ENCODE peak calls at places on chromosomes 16 and 17, in seven cellular contexts. One of them, this sample, is unnamed. For H3K4me1 and H3K36me3, the result is how much of the 10 kb centered on the place peaks cover.

GRCh38 chr17:17305282-17305801 is 2.2 kb downstream of the NT5M start:
- DNase-seq in naive thymus-derived CD4-positive, alpha-beta T cell: peak
- DNase-seq in aorta: peak
- DNase-seq in upper lobe of right lung: no peak
- DNase-seq in body of pancreas: no peak
- DNase-seq in CD8-positive, alpha-beta T cell: peak
- DNase-seq in neuronal stem cell: no peak
- DNase-seq in this sample: peak

GRCh38 chr17:45346255-45347015 is 29.6 kb upstream of the MAP3K14 start:
- DNase-seq in upper lobe of right lung: peak
- DNase-seq in CD8-positive, alpha-beta T cell: no peak
- DNase-seq in naive thymus-derived CD4-positive, alpha-beta T cell: no peak
- DNase-seq in neuronal stem cell: no peak
- DNase-seq in aorta: no peak
- DNase-seq in body of pancreas: no peak
- DNase-seq in this sample: no peak

GRCh38 chr16:11670171-11671131 is 2.2 kb downstream of the SNN start:
- DNase-seq in CD8-positive, alpha-beta T cell: no peak
- DNase-seq in naive thymus-derived CD4-positive, alpha-beta T cell: peak
- DNase-seq in aorta: peak
- DNase-seq in upper lobe of right lung: no peak
- DNase-seq in neuronal stem cell: no peak
- DNase-seq in body of pancreas: peak
- DNase-seq in this sample: peak

GRCh38 chr17:43411820-43412529 is 13.2 kb downstream of the ARL4D start:
- DNase-seq in naive thymus-derived CD4-positive, alpha-beta T cell: no peak
- DNase-seq in body of pancreas: no peak
- DNase-seq in aorta: no peak
- DNase-seq in neuronal stem cell: no peak
- DNase-seq in CD8-positive, alpha-beta T cell: no peak
- DNase-seq in upper lobe of right lung: no peak
- DNase-seq in this sample: no peak

GRCh38 chr16:87308826-87309225 is 8.4 kb downstream of the C16orf95 start:
- DNase-seq in naive thymus-derived CD4-positive, alpha-beta T cell: no peak
- DNase-seq in body of pancreas: no peak
- DNase-seq in upper lobe of right lung: no peak
- DNase-seq in CD8-positive, alpha-beta T cell: no peak
- DNase-seq in aorta: no peak
- DNase-seq in neuronal stem cell: no peak
- DNase-seq in this sample: peak

GRCh38 chr17:9038380-9038779 is 17.1 kb downstream of the NTN1 start:
- DNase-seq in neuronal stem cell: no peak
- DNase-seq in aorta: no peak
- DNase-seq in naive thymus-derived CD4-positive, alpha-beta T cell: no peak
- DNase-seq in body of pancreas: no peak
- DNase-seq in upper lobe of right lung: no peak
- DNase-seq in CD8-positive, alpha-beta T cell: no peak
- DNase-seq in this sample: no peak

GRCh38 chr16:89435051-89435450 is 55.3 kb downstream of the ANKRD11 start:
- DNase-seq in body of pancreas: no peak
- DNase-seq in naive thymus-derived CD4-positive, alpha-beta T cell: no peak
- DNase-seq in aorta: no peak
- DNase-seq in CD8-positive, alpha-beta T cell: no peak
- DNase-seq in neuronal stem cell: no peak
- DNase-seq in upper lobe of right lung: no peak
- DNase-seq in this sample: no peak

GRCh38 chr17:45628019-45628418 is 137.5 kb upstream of the PLEKHM1 start:
- DNase-seq in CD8-positive, alpha-beta T cell: no peak
- DNase-seq in neuronal stem cell: no peak
- DNase-seq in aorta: no peak
- DNase-seq in upper lobe of right lung: no peak
- DNase-seq in naive thymus-derived CD4-positive, alpha-beta T cell: no peak
- DNase-seq in body of pancreas: no peak
- DNase-seq in this sample: no peak

GRCh38 chr16:30740364-30741251 is 7.6 kb upstream of the PHKG2 start:
- DNase-seq in naive thymus-derived CD4-positive, alpha-beta T cell: no peak
- DNase-seq in body of pancreas: peak
- DNase-seq in aorta: peak
- DNase-seq in upper lobe of right lung: peak
- DNase-seq in neuronal stem cell: no peak
- DNase-seq in CD8-positive, alpha-beta T cell: no peak
- DNase-seq in this sample: no peak

GRCh38 chr17:2035549-2036490 is 5.9 kb downstream of the DPH1 start:
- DNase-seq in neuronal stem cell: no peak
- DNase-seq in upper lobe of right lung: no peak
- DNase-seq in naive thymus-derived CD4-positive, alpha-beta T cell: no peak
- DNase-seq in body of pancreas: no peak
- DNase-seq in CD8-positive, alpha-beta T cell: no peak
- DNase-seq in aorta: no peak
- DNase-seq in this sample: no peak

GRCh38 chr17:8470447-8471047 is 34.9 kb downstream of the NDEL1 start:
- DNase-seq in neuronal stem cell: no peak
- DNase-seq in upper lobe of right lung: no peak
- DNase-seq in CD8-positive, alpha-beta T cell: no peak
- DNase-seq in naive thymus-derived CD4-positive, alpha-beta T cell: no peak
- DNase-seq in body of pancreas: peak
- DNase-seq in aorta: peak
- DNase-seq in this sample: no peak

GRCh38 chr17:75755990-75756389 is 9.0 kb downstream of the GALK1 start:
- DNase-seq in neuronal stem cell: no peak
- DNase-seq in naive thymus-derived CD4-positive, alpha-beta T cell: no peak
- DNase-seq in CD8-positive, alpha-beta T cell: no peak
- DNase-seq in body of pancreas: no peak
- DNase-seq in upper lobe of right lung: no peak
- DNase-seq in aorta: no peak
- DNase-seq in this sample: no peak

DNA sequence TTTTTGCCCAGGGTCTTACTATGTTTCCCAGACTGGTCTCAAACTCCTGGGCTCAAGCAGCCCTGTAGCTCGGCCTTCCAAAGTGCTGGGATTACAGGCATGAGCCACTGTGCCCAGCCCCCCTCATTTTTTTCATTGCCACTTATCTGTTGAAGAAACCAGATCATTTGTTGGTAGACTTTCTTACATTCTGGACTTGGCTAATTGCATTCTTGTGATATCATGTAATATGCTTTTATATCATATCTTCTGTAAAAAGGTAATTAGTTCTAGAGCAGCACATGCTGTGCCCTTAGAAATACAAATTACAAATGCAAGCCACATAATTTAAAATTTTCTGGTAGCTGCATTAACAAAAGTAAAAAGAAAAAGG is 53.9 kb downstream of the PPM1E start:
- DNase-seq in body of pancreas: no peak
- DNase-seq in naive thymus-derived CD4-positive, alpha-beta T cell: no peak
- DNase-seq in upper lobe of right lung: no peak
- DNase-seq in aorta: no peak
- DNase-seq in CD8-positive, alpha-beta T cell: no peak
- DNase-seq in neuronal stem cell: no peak
- DNase-seq in this sample: no peak
- H3K27ac ChIP-seq in body of pancreas: no peak
- H3K27ac ChIP-seq in naive thymus-derived CD4-positive, alpha-beta T cell: no peak
- H3K27ac ChIP-seq in upper lobe of right lung: no peak
- H3K27ac ChIP-seq in aorta: no peak
- H3K27ac ChIP-seq in CD8-positive, alpha-beta T cell: no peak
- H3K27ac ChIP-seq in neuronal stem cell: no peak
- H3K27ac ChIP-seq in this sample: no peak

GRCh38 chr16:369275-369865 is 968 bp downstream of the MRPL28 start:
- DNase-seq in body of pancreas: no peak
- DNase-seq in naive thymus-derived CD4-positive, alpha-beta T cell: no peak
- DNase-seq in CD8-positive, alpha-beta T cell: no peak
- DNase-seq in upper lobe of right lung: peak
- DNase-seq in aorta: no peak
- DNase-seq in neuronal stem cell: no peak
- DNase-seq in this sample: no peak

GRCh38 chr16:370980-371728 is 816 bp upstream of the MRPL28 start:
- DNase-seq in body of pancreas: no peak
- DNase-seq in neuronal stem cell: no peak
- DNase-seq in naive thymus-derived CD4-positive, alpha-beta T cell: no peak
- DNase-seq in aorta: no peak
- DNase-seq in upper lobe of right lung: peak
- DNase-seq in CD8-positive, alpha-beta T cell: no peak
- DNase-seq in this sample: no peak

GRCh38 chr16:368388-369158 is 1.8 kb downstream of the MRPL28 start:
- DNase-seq in neuronal stem cell: no peak
- DNase-seq in naive thymus-derived CD4-positive, alpha-beta T cell: no peak
- DNase-seq in CD8-positive, alpha-beta T cell: no peak
- DNase-seq in body of pancreas: no peak
- DNase-seq in aorta: no peak
- DNase-seq in upper lobe of right lung: no peak
- DNase-seq in this sample: no peak

GRCh38 chr16:370443-370842 is at the start of gene MRPL28:
- DNase-seq in aorta: peak
- DNase-seq in upper lobe of right lung: peak
- DNase-seq in neuronal stem cell: peak
- DNase-seq in body of pancreas: peak
- DNase-seq in CD8-positive, alpha-beta T cell: peak
- DNase-seq in naive thymus-derived CD4-positive, alpha-beta T cell: peak
- DNase-seq in this sample: peak

DNA sequence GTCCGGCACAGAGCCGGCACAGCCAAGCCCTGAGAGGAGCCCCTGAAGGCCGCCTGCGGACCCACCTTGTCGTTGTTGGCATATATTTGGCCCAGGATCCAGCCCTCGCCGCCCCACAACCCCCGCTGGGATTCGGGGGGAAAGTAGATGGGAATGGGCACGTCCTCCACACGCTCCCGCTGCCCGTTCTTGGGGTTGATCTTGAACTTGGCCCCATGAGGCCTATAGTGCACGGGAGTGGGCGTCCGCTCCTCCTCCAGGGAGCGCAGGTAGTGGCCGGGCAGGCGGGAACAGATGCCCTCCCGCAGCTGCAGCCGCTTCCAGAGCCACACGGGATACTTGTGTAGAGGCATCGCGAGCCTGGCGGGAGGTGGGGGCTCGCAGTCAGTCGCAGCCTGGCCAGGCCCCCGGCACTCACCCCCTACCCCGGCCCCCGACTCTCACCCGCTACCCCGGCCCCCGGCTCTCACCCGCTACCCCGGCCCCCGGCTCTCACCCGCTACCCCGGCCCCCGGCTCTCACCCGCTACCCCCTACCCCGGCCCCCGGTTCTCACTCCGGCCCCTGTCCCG is 387 bp downstream of the MRPL28 start:
- DNase-seq in naive thymus-derived CD4-positive, alpha-beta T cell: no peak
- DNase-seq in CD8-positive, alpha-beta T cell: no peak
- DNase-seq in upper lobe of right lung: peak
- DNase-seq in aorta: no peak
- DNase-seq in body of pancreas: peak
- DNase-seq in neuronal stem cell: no peak
- DNase-seq in this sample: no peak
- H3K4me1 ChIP-seq in naive thymus-derived CD4-positive, alpha-beta T cell: under half
- H3K4me1 ChIP-seq in CD8-positive, alpha-beta T cell: under half
- H3K4me1 ChIP-seq in upper lobe of right lung: under half
- H3K4me1 ChIP-seq in aorta: under half
- H3K4me1 ChIP-seq in body of pancreas: under half
- H3K4me1 ChIP-seq in neuronal stem cell: under half
- H3K4me1 ChIP-seq in this sample: under half

GRCh38 chr17:5948811-5949210 is 121.4 kb upstream of the WSCD1 start:
- DNase-seq in neuronal stem cell: no peak
- DNase-seq in CD8-positive, alpha-beta T cell: no peak
- DNase-seq in upper lobe of right lung: no peak
- DNase-seq in aorta: no peak
- DNase-seq in body of pancreas: no peak
- DNase-seq in naive thymus-derived CD4-positive, alpha-beta T cell: no peak
- DNase-seq in this sample: no peak

GRCh38 chr17:5950871-5951270 is 119.3 kb upstream of the WSCD1 start:
- DNase-seq in CD8-positive, alpha-beta T cell: no peak
- DNase-seq in naive thymus-derived CD4-positive, alpha-beta T cell: no peak
- DNase-seq in aorta: no peak
- DNase-seq in neuronal stem cell: no peak
- DNase-seq in body of pancreas: no peak
- DNase-seq in upper lobe of right lung: no peak
- DNase-seq in this sample: no peak

GRCh38 chr17:5943991-5944390 is 126.2 kb upstream of the WSCD1 start:
- DNase-seq in upper lobe of right lung: no peak
- DNase-seq in neuronal stem cell: no peak
- DNase-seq in aorta: no peak
- DNase-seq in CD8-positive, alpha-beta T cell: no peak
- DNase-seq in body of pancreas: no peak
- DNase-seq in naive thymus-derived CD4-positive, alpha-beta T cell: no peak
- DNase-seq in this sample: no peak

GRCh38 chr17:5951912-5952311 is 118.3 kb upstream of the WSCD1 start:
- DNase-seq in aorta: no peak
- DNase-seq in body of pancreas: no peak
- DNase-seq in upper lobe of right lung: no peak
- DNase-seq in naive thymus-derived CD4-positive, alpha-beta T cell: no peak
- DNase-seq in neuronal stem cell: no peak
- DNase-seq in CD8-positive, alpha-beta T cell: no peak
- DNase-seq in this sample: no peak

GRCh38 chr17:5947701-5948180 is 122.4 kb upstream of the WSCD1 start:
- DNase-seq in upper lobe of right lung: no peak
- DNase-seq in body of pancreas: no peak
- DNase-seq in aorta: no peak
- DNase-seq in neuronal stem cell: no peak
- DNase-seq in naive thymus-derived CD4-positive, alpha-beta T cell: no peak
- DNase-seq in CD8-positive, alpha-beta T cell: no peak
- DNase-seq in this sample: no peak
- H3K36me3 ChIP-seq in upper lobe of right lung: under half
- H3K36me3 ChIP-seq in body of pancreas: under half
- H3K36me3 ChIP-seq in aorta: under half
- H3K36me3 ChIP-seq in neuronal stem cell: under half
- H3K36me3 ChIP-seq in naive thymus-derived CD4-positive, alpha-beta T cell: under half
- H3K36me3 ChIP-seq in CD8-positive, alpha-beta T cell: under half
- H3K36me3 ChIP-seq in this sample: under half

GRCh38 chr17:28041068-28041843 is 1.2 kb upstream of the NLK start:
- DNase-seq in naive thymus-derived CD4-positive, alpha-beta T cell: peak
- DNase-seq in aorta: peak
- DNase-seq in upper lobe of right lung: peak
- DNase-seq in body of pancreas: peak
- DNase-seq in CD8-positive, alpha-beta T cell: peak
- DNase-seq in neuronal stem cell: peak
- DNase-seq in this sample: peak
- H3K27ac ChIP-seq in naive thymus-derived CD4-positive, alpha-beta T cell: peak
- H3K27ac ChIP-seq in aorta: no peak
- H3K27ac ChIP-seq in upper lobe of right lung: peak
- H3K27ac ChIP-seq in body of pancreas: peak
- H3K27ac ChIP-seq in CD8-positive, alpha-beta T cell: peak
- H3K27ac ChIP-seq in neuronal stem cell: peak
- H3K27ac ChIP-seq in this sample: peak